ENCODE peak calls at places on chromosomes 13 and 19, in six cellular contexts. Z, V, T, G, S and P are unnamed samples.
A peak's percentile ranks its signal among the peaks of the same experiment; 100 is the strongest.

GRCh38 chr19:30888937-30889336 is 460.3 kb downstream of the TSHZ3 start:
- DNase-seq in Z (no peak), V (no peak), T (no peak), G (no peak), S (no peak), P (no peak)

GRCh38 chr13:110233181-110233641 is 73.7 kb downstream of the COL4A1 start:
- DNase-seq in Z (no peak), V (no peak), T (no peak), G (no peak), S (no peak), P (no peak)

GRCh38 chr19:49832556-49832955 is 14.5 kb downstream of the MED25 start:
- DNase-seq in Z (no peak), V (no peak), T (no peak), G (no peak), S (no peak), P (no peak)

GRCh38 chr19:58546131-58546530 is 2.3 kb downstream of the TRIM28 start:
- DNase-seq in Z (no peak), V (no peak), T (no peak), G (no peak), S (no peak), P (no peak)

GRCh38 chr19:50300814-50301606 is 28.2 kb downstream of the KCNC3 start:
- DNase-seq in Z (no peak), V (no peak), T (no peak), G (no peak), S (no peak), P (peak; percentile 19)

GRCh38 chr19:18481505-18482222 is 40.2 kb downstream of the ELL start:
- DNase-seq in Z (no peak), V (no peak), T (no peak), G (no peak), S (no peak), P (no peak)

GRCh38 chr13:43107780-43108179 is 84.4 kb downstream of the DNAJC15 start:
- DNase-seq in Z (no peak), V (no peak), T (no peak), G (no peak), S (no peak), P (no peak)

GRCh38 chr13:65095697-65096096 is 2134.4 kb downstream of the PCDH9 start:
- DNase-seq in Z (no peak), V (no peak), T (no peak), G (no peak), S (no peak), P (no peak)

GRCh38 chr13:97521726-97522125 is 87.8 kb downstream of the RAP2A start:
- DNase-seq in Z (no peak), V (no peak), T (no peak), G (no peak), S (no peak), P (no peak)

GRCh38 chr13:107665926-107666458 is 549.3 kb downstream of the LIG4 start:
- DNase-seq in Z (no peak), V (no peak), T (no peak), G (no peak), S (no peak), P (no peak)

GRCh38 chr13:22372261-22372660 is 701.4 kb downstream of the FGF9 start:
- DNase-seq in Z (no peak), V (no peak), T (no peak), G (no peak), S (no peak), P (peak; percentile 0)

GRCh38 chr19:42246143-42246868 is 3.9 kb upstream of the GSK3A start:
- DNase-seq in Z (peak; percentile 74), V (peak; percentile 39), T (no peak), G (no peak), S (peak; percentile 34), P (peak; percentile 65)

GRCh38 chr19:926595-927043 is 784 bp downstream of the ARID3A start:
- DNase-seq in Z (peak; percentile 63), V (peak; percentile 22), T (no peak), G (no peak), S (no peak), P (no peak)

GRCh38 chr19:15635016-15635805 is 5.5 kb upstream of the CYP4F3 start:
- DNase-seq in Z (no peak), V (no peak), T (no peak), G (no peak), S (no peak), P (no peak)

GRCh38 chr13:33172911-33173310 is 112.6 kb downstream of the STARD13 start:
- DNase-seq in Z (no peak), V (no peak), T (no peak), G (no peak), S (no peak), P (no peak)

GRCh38 chr13:51663980-51664957 is 80.0 kb downstream of the WDFY2 start:
- DNase-seq in Z (no peak), V (no peak), T (no peak), G (no peak), S (no peak), P (no peak)

GRCh38 chr19:610071-610800 is 20.6 kb downstream of the HCN2 start:
- DNase-seq in Z (no peak), V (no peak), T (no peak), G (peak; percentile 40), S (no peak), P (no peak)

GRCh38 chr13:107883561-107884175 is 331.7 kb downstream of the LIG4 start:
- DNase-seq in Z (peak; percentile 16), V (no peak), T (no peak), G (no peak), S (no peak), P (no peak)

GRCh38 chr19:3142938-3143337 is 7.1 kb downstream of the GNA15 start:
- DNase-seq in Z (no peak), V (no peak), T (no peak), G (no peak), S (no peak), P (no peak)

GRCh38 chr19:11373166-11373884 is 1.1 kb upstream of the SWSAP1 start:
- DNase-seq in Z (peak; percentile 62), V (peak; percentile 88), T (no peak), G (no peak), S (peak; percentile 55), P (no peak)

GRCh38 chr19:47047272-47047930 is 1.0 kb downstream of the TMEM160 start:
- DNase-seq in Z (no peak), V (no peak), T (no peak), G (no peak), S (no peak), P (no peak)

GRCh38 chr13:31538067-31539042 is 201.0 kb upstream of the RXFP2 start:
- DNase-seq in Z (peak; percentile 8), V (peak; percentile 65), T (no peak), G (no peak), S (no peak), P (peak; percentile 4)

GRCh38 chr13:70173236-70173959 is 65.1 kb upstream of the KLHL1 start:
- DNase-seq in Z (no peak), V (peak; percentile 45), T (no peak), G (no peak), S (peak; percentile 32), P (no peak)

GRCh38 chr13:49443327-49443688 is 556 bp downstream of the CAB39L start:
- DNase-seq in Z (no peak), V (no peak), T (no peak), G (no peak), S (peak; percentile 41), P (peak; percentile 1)